ENCODE peak calls at places on chromosomes 4 and X, in six cellular contexts. Z is hepatocyte; R is heart left ventricle; B is CD4-positive, alpha-beta memory T cell; L is MM.1S; A is GM12864. K is an unnamed sample.

GRCh38 chr4:128853741-128854140 is 44.2 kb downstream of the JADE1 start:
- DNase-seq in Z (no peak), R (no peak), B (no peak), L (no peak), A (no peak), K (no peak)

GRCh38 chr4:84433603-84434232 is 65.4 kb downstream of the NKX6-1 start:
- DNase-seq in Z (no peak), R (no peak), B (no peak), L (no peak), A (no peak), K (no peak)

GRCh38 chrX:14267224-14267623 is 237.5 kb upstream of the GEMIN8 start:
- DNase-seq in Z (peak; percentile 13), R (no peak), B (no peak), L (no peak), A (no peak), K (no peak)

GRCh38 chr4:162347492-162348213 is 183.9 kb upstream of the FSTL5 start:
- DNase-seq in Z (no peak), R (peak; percentile 72), B (no peak), L (peak; percentile 21), A (no peak), K (peak; percentile 5)

GRCh38 chrX:10189317-10190268 is 32.8 kb downstream of the CLCN4 start:
- DNase-seq in Z (peak; percentile 84), R (peak; percentile 68), B (peak; percentile 52), L (peak; percentile 55), A (no peak), K (peak; percentile 67)

GRCh38 chr4:161256716-161257115 is 907.1 kb downstream of the FSTL5 start:
- DNase-seq in Z (peak; percentile 7), R (no peak), B (no peak), L (peak; percentile 46), A (no peak), K (no peak)

GRCh38 chrX:31715675-31716074 is 643.8 kb upstream of the FTHL17 start:
- DNase-seq in Z (peak; percentile 23), R (no peak), B (no peak), L (no peak), A (no peak), K (no peak)

GRCh38 chr4:7027913-7028312 is 15.3 kb upstream of the TADA2B start:
- DNase-seq in Z (no peak), R (no peak), B (no peak), L (no peak), A (no peak), K (no peak)

GRCh38 chrX:323721-324628 is 5.4 kb upstream of the GTPBP6 start:
- DNase-seq in Z (peak; percentile 88), R (peak; percentile 55), B (no peak), L (peak; percentile 38), A (no peak), K (peak; percentile 54)

GRCh38 chr4:8171941-8172924 is 13.6 kb upstream of the ABLIM2 start:
- DNase-seq in Z (no peak), R (no peak), B (no peak), L (no peak), A (peak; percentile 49), K (no peak)

GRCh38 chr4:137212601-137213000 is 319.7 kb downstream of the PCDH18 start:
- DNase-seq in Z (no peak), R (no peak), B (no peak), L (no peak), A (no peak), K (no peak)

GRCh38 chr4:18197467-18197866 is 175.9 kb upstream of the LCORL start:
- DNase-seq in Z (no peak), R (no peak), B (no peak), L (no peak), A (no peak), K (no peak)

GRCh38 chrX:68909945-68910344 is 81.1 kb downstream of the EFNB1 start:
- DNase-seq in Z (no peak), R (no peak), B (no peak), L (no peak), A (no peak), K (no peak)

GRCh38 chrX:10557166-10557565 is 63.2 kb downstream of the MID1 start:
- DNase-seq in Z (no peak), R (no peak), B (no peak), L (no peak), A (no peak), K (no peak)

GRCh38 chrX:23344208-23344903 is 9.7 kb downstream of the PTCHD1 start:
- DNase-seq in Z (peak; percentile 18), R (no peak), B (no peak), L (no peak), A (no peak), K (no peak)

GRCh38 chr4:23237771-23238170 is 545.0 kb downstream of the GBA3 start:
- DNase-seq in Z (no peak), R (peak; percentile 52), B (no peak), L (no peak), A (no peak), K (peak; percentile 42)

GRCh38 chr4:140326395-140326993 is 47.0 kb upstream of the SCOC start:
- DNase-seq in Z (peak; percentile 64), R (no peak), B (no peak), L (peak; percentile 26), A (no peak), K (peak; percentile 29)

GRCh38 chr4:98260047-98260578 is 1.1 kb upstream of the RAP1GDS1 start:
- DNase-seq in Z (peak; percentile 73), R (peak; percentile 65), B (no peak), L (no peak), A (no peak), K (peak; percentile 67)

GRCh38 chr4:139866270-139866962 is 200.8 kb downstream of the MGST2 start:
- DNase-seq in Z (no peak), R (no peak), B (no peak), L (no peak), A (no peak), K (no peak)

GRCh38 chr4:79918292-79918691 is 154.7 kb downstream of the ANTXR2 start:
- DNase-seq in Z (no peak), R (no peak), B (no peak), L (no peak), A (no peak), K (no peak)

GRCh38 chr4:105145913-105146285 is 777 bp upstream of the TET2 start:
- DNase-seq in Z (peak; percentile 32), R (peak; percentile 24), B (no peak), L (no peak), A (no peak), K (no peak)

GRCh38 chr4:34731045-34731444 is 1513.3 kb downstream of the ARAP2 start:
- DNase-seq in Z (peak; percentile 19), R (no peak), B (no peak), L (no peak), A (no peak), K (no peak)

GRCh38 chr4:125573368-125573767 is 258.6 kb downstream of the FAT4 start:
- DNase-seq in Z (no peak), R (no peak), B (no peak), L (no peak), A (no peak), K (no peak)

GRCh38 chrX:19514791-19515614 is at the start of gene MAP3K15:
- DNase-seq in Z (peak; percentile 39), R (no peak), B (no peak), L (peak; percentile 38), A (no peak), K (peak; percentile 47)

DNA sequence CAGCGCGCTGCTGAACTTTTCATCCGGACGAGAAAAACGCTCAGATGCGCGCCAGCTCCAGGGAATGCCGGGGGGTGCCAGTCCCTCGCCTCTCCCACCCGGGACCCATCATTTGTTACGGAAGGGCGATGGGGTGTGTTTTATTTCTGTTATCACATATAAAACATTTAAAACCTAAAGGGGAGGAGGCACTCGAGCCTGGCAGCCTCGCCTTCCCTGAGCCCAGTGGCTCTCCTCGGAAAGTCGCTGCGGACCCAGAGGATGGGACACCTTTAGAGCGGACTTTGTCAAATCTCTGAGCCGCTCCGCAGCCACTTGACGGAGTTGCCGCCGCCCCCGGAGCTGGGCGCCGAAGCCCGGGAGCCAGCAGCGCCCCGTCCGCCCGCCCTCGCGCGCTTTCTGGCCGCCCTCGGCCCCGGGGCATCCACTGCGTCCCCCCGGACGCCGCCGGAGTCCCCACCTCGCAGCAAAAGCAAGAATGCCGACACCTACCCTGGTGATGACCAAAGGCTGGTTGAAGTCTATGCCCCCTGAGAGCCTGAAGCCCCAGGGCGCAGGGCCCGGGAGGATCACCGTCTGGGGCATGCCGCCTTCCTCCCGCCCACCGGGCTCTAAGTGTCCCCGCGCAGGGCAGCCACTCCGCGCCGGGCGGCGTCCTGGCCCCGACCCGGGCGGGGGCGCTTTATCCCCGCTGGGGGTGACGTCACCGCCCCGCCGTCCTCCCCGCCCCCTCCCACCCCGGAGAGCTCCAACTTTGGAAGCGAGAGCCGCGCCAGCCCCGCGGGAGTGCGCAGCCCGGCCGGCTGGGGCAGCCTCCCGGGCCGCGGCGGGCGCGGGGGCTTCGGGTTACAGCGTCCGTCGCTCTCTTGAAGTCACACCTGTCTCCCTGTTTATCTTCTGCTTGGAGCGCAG is at the start of gene PDLIM3:
- DNase-seq in Z (peak; percentile 80), R (peak; percentile 87), B (no peak), L (peak; percentile 77), A (no peak), K (peak; percentile 81)
- H3K4me3 ChIP-seq in Z (peak within 1 kb of the TSS; percentile 97), R (peak within 1 kb of the TSS; percentile 67), B (no peak within 1 kb of the TSS), L (peak within 1 kb of the TSS; percentile 89), A (peak within 1 kb of the TSS; percentile 38), K (peak within 1 kb of the TSS; percentile 65)

GRCh38 chrX:110212299-110212698 is 105.6 kb downstream of the AMMECR1 start:
- DNase-seq in Z (no peak), R (no peak), B (no peak), L (no peak), A (no peak), K (no peak)

GRCh38 chrX:110208092-110208491 is 109.8 kb downstream of the AMMECR1 start:
- DNase-seq in Z (no peak), R (no peak), B (no peak), L (no peak), A (no peak), K (no peak)

GRCh38 chrX:110211340-110211739 is 106.5 kb downstream of the AMMECR1 start:
- DNase-seq in Z (no peak), R (no peak), B (no peak), L (no peak), A (no peak), K (no peak)

GRCh38 chrX:110213183-110213582 is 104.7 kb downstream of the AMMECR1 start:
- DNase-seq in Z (no peak), R (no peak), B (no peak), L (no peak), A (no peak), K (no peak)

GRCh38 chrX:110210417-110211139 is 107.3 kb downstream of the AMMECR1 start:
- DNase-seq in Z (no peak), R (no peak), B (no peak), L (no peak), A (no peak), K (no peak)
- H3K4me3 ChIP-seq in Z (no peak overlapping the region), R (no peak overlapping the region), B (no peak overlapping the region), L (no peak overlapping the region), A (no peak overlapping the region), K (no peak overlapping the region)

DNA sequence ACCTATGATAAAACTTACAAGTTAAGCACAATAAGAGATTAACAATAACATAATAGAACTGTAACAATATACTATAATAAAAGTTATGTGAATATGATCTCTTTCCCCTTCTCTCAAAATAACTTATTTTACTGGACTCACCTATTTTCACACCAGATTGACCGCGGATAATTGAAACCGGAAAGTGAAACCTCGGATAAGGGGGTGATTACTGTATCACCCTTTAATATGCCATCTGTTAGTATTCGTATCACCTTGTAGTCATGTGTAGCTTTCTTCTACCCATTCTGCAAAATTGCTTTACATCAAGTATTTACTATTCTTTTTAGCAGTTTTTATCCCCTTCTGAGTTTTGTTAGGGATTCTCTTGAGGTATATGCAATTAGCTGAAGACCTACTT is 1.8 kb downstream of the SPCS3 start:
- DNase-seq in Z (no peak), R (no peak), B (no peak), L (no peak), A (no peak), K (no peak)
- H3K4me3 ChIP-seq in Z (peak overlapping the region; percentile 92), R (peak overlapping the region; percentile 90), B (peak overlapping the region; percentile 59), L (peak overlapping the region; percentile 76), A (peak overlapping the region; percentile 83), K (no peak overlapping the region)

GRCh38 chr4:75248770-75249467 is 265.3 kb downstream of the RCHY1 start:
- DNase-seq in Z (peak; percentile 56), R (no peak), B (no peak), L (no peak), A (no peak), K (no peak)
- H3K4me3 ChIP-seq in Z (no peak overlapping the region), R (no peak overlapping the region), B (no peak overlapping the region), L (no peak overlapping the region), A (no peak overlapping the region), K (no peak overlapping the region)